ENCODE peak calls at places on chromosome 10, in ten cellular contexts. One of them, this sample, is unnamed.

GRCh38 chr10:8618834-8619233 is 564.3 kb downstream of the GATA3 start:
- DNase-seq in activated T-helper 1 cell treated with Interleukin-2 at 50 U/mL for 16 hours: no peak
- DNase-seq in GM10248: no peak
- DNase-seq in SJSA1: no peak
- DNase-seq in EH: no peak
- DNase-seq in LoVo: peak
- DNase-seq in HCEC 1CT: no peak
- DNase-seq in sigmoid colon: no peak
- DNase-seq in KBM-7: no peak
- DNase-seq in brain microvascular endothelial cell: no peak
- DNase-seq in this sample: no peak

GRCh38 chr10:58152698-58153263 is 114.9 kb downstream of the IPMK start:
- DNase-seq in GM10248: peak
- DNase-seq in EH: peak
- DNase-seq in KBM-7: peak
- DNase-seq in brain microvascular endothelial cell: peak
- DNase-seq in sigmoid colon: no peak
- DNase-seq in SJSA1: peak
- DNase-seq in LoVo: peak
- DNase-seq in activated T-helper 1 cell treated with Interleukin-2 at 50 U/mL for 16 hours: no peak
- DNase-seq in HCEC 1CT: peak
- DNase-seq in this sample: peak

GRCh38 chr10:78815702-78816334 is 252.9 kb upstream of the ZMIZ1 start:
- DNase-seq in HCEC 1CT: no peak
- DNase-seq in SJSA1: no peak
- DNase-seq in LoVo: no peak
- DNase-seq in activated T-helper 1 cell treated with Interleukin-2 at 50 U/mL for 16 hours: no peak
- DNase-seq in sigmoid colon: no peak
- DNase-seq in KBM-7: no peak
- DNase-seq in brain microvascular endothelial cell: no peak
- DNase-seq in GM10248: no peak
- DNase-seq in EH: no peak
- DNase-seq in this sample: no peak

GRCh38 chr10:132527338-132528063 is 10.1 kb upstream of the INPP5A start:
- DNase-seq in LoVo: no peak
- DNase-seq in KBM-7: no peak
- DNase-seq in activated T-helper 1 cell treated with Interleukin-2 at 50 U/mL for 16 hours: no peak
- DNase-seq in GM10248: no peak
- DNase-seq in sigmoid colon: peak
- DNase-seq in SJSA1: no peak
- DNase-seq in brain microvascular endothelial cell: no peak
- DNase-seq in EH: peak
- DNase-seq in HCEC 1CT: no peak
- DNase-seq in this sample: no peak

GRCh38 chr10:120347644-120348043 is 109.4 kb upstream of the PLPP4 start:
- DNase-seq in activated T-helper 1 cell treated with Interleukin-2 at 50 U/mL for 16 hours: no peak
- DNase-seq in HCEC 1CT: no peak
- DNase-seq in LoVo: no peak
- DNase-seq in sigmoid colon: no peak
- DNase-seq in SJSA1: no peak
- DNase-seq in KBM-7: no peak
- DNase-seq in EH: no peak
- DNase-seq in GM10248: no peak
- DNase-seq in brain microvascular endothelial cell: no peak
- DNase-seq in this sample: no peak

GRCh38 chr10:58943960-58944359 is 232.5 kb upstream of the PHYHIPL start:
- DNase-seq in GM10248: no peak
- DNase-seq in activated T-helper 1 cell treated with Interleukin-2 at 50 U/mL for 16 hours: no peak
- DNase-seq in brain microvascular endothelial cell: no peak
- DNase-seq in sigmoid colon: no peak
- DNase-seq in LoVo: no peak
- DNase-seq in KBM-7: no peak
- DNase-seq in EH: no peak
- DNase-seq in SJSA1: no peak
- DNase-seq in HCEC 1CT: no peak
- DNase-seq in this sample: no peak

GRCh38 chr10:73406863-73407262 is 7.0 kb downstream of the ANXA7 start:
- DNase-seq in LoVo: no peak
- DNase-seq in EH: no peak
- DNase-seq in HCEC 1CT: no peak
- DNase-seq in sigmoid colon: no peak
- DNase-seq in KBM-7: no peak
- DNase-seq in brain microvascular endothelial cell: peak
- DNase-seq in SJSA1: no peak
- DNase-seq in GM10248: no peak
- DNase-seq in activated T-helper 1 cell treated with Interleukin-2 at 50 U/mL for 16 hours: no peak
- DNase-seq in this sample: no peak

GRCh38 chr10:30510184-30510931 is 76.4 kb downstream of the MAP3K8 start:
- DNase-seq in GM10248: peak
- DNase-seq in LoVo: no peak
- DNase-seq in HCEC 1CT: peak
- DNase-seq in KBM-7: no peak
- DNase-seq in SJSA1: peak
- DNase-seq in EH: peak
- DNase-seq in sigmoid colon: peak
- DNase-seq in brain microvascular endothelial cell: peak
- DNase-seq in activated T-helper 1 cell treated with Interleukin-2 at 50 U/mL for 16 hours: no peak
- DNase-seq in this sample: no peak

GRCh38 chr10:114724295-114724694 is 66.2 kb upstream of the ABLIM1 start:
- DNase-seq in LoVo: no peak
- DNase-seq in GM10248: no peak
- DNase-seq in sigmoid colon: no peak
- DNase-seq in SJSA1: no peak
- DNase-seq in activated T-helper 1 cell treated with Interleukin-2 at 50 U/mL for 16 hours: no peak
- DNase-seq in HCEC 1CT: no peak
- DNase-seq in EH: no peak
- DNase-seq in KBM-7: no peak
- DNase-seq in brain microvascular endothelial cell: no peak
- DNase-seq in this sample: no peak

GRCh38 chr10:61869276-61869675 is 32.2 kb upstream of the ARID5B start:
- DNase-seq in activated T-helper 1 cell treated with Interleukin-2 at 50 U/mL for 16 hours: no peak
- DNase-seq in EH: no peak
- DNase-seq in brain microvascular endothelial cell: no peak
- DNase-seq in KBM-7: no peak
- DNase-seq in GM10248: no peak
- DNase-seq in SJSA1: peak
- DNase-seq in sigmoid colon: no peak
- DNase-seq in LoVo: no peak
- DNase-seq in HCEC 1CT: no peak
- DNase-seq in this sample: no peak

GRCh38 chr10:96890172-96890513 is 58.0 kb downstream of the LCOR start:
- DNase-seq in SJSA1: no peak
- DNase-seq in sigmoid colon: no peak
- DNase-seq in LoVo: peak
- DNase-seq in EH: no peak
- DNase-seq in GM10248: no peak
- DNase-seq in KBM-7: peak
- DNase-seq in brain microvascular endothelial cell: no peak
- DNase-seq in HCEC 1CT: no peak
- DNase-seq in activated T-helper 1 cell treated with Interleukin-2 at 50 U/mL for 16 hours: no peak
- DNase-seq in this sample: peak

GRCh38 chr10:72259491-72260214 is 14.1 kb upstream of the DDIT4 start:
- DNase-seq in GM10248: peak
- DNase-seq in KBM-7: peak
- DNase-seq in EH: peak
- DNase-seq in LoVo: no peak
- DNase-seq in HCEC 1CT: peak
- DNase-seq in sigmoid colon: peak
- DNase-seq in brain microvascular endothelial cell: peak
- DNase-seq in activated T-helper 1 cell treated with Interleukin-2 at 50 U/mL for 16 hours: no peak
- DNase-seq in SJSA1: peak
- DNase-seq in this sample: peak

GRCh38 chr10:78475501-78475900 is 441.8 kb downstream of the RPS24 start:
- DNase-seq in HCEC 1CT: no peak
- DNase-seq in LoVo: no peak
- DNase-seq in EH: no peak
- DNase-seq in brain microvascular endothelial cell: no peak
- DNase-seq in SJSA1: no peak
- DNase-seq in GM10248: no peak
- DNase-seq in activated T-helper 1 cell treated with Interleukin-2 at 50 U/mL for 16 hours: no peak
- DNase-seq in KBM-7: no peak
- DNase-seq in sigmoid colon: no peak
- DNase-seq in this sample: no peak

GRCh38 chr10:26540601-26541000 is 102.5 kb downstream of the APBB1IP start:
- DNase-seq in GM10248: peak
- DNase-seq in brain microvascular endothelial cell: no peak
- DNase-seq in sigmoid colon: no peak
- DNase-seq in EH: no peak
- DNase-seq in SJSA1: no peak
- DNase-seq in activated T-helper 1 cell treated with Interleukin-2 at 50 U/mL for 16 hours: no peak
- DNase-seq in LoVo: no peak
- DNase-seq in KBM-7: peak
- DNase-seq in HCEC 1CT: no peak
- DNase-seq in this sample: peak

GRCh38 chr10:92590623-92591549 is 2.0 kb upstream of the KIF11 start:
- DNase-seq in KBM-7: peak
- DNase-seq in GM10248: peak
- DNase-seq in SJSA1: peak
- DNase-seq in HCEC 1CT: peak
- DNase-seq in brain microvascular endothelial cell: peak
- DNase-seq in EH: peak
- DNase-seq in activated T-helper 1 cell treated with Interleukin-2 at 50 U/mL for 16 hours: no peak
- DNase-seq in LoVo: peak
- DNase-seq in sigmoid colon: no peak
- DNase-seq in this sample: peak

GRCh38 chr10:123945506-123945905 is 53.9 kb upstream of the CPXM2 start:
- DNase-seq in sigmoid colon: no peak
- DNase-seq in HCEC 1CT: no peak
- DNase-seq in GM10248: no peak
- DNase-seq in LoVo: no peak
- DNase-seq in KBM-7: no peak
- DNase-seq in brain microvascular endothelial cell: peak
- DNase-seq in EH: peak
- DNase-seq in activated T-helper 1 cell treated with Interleukin-2 at 50 U/mL for 16 hours: no peak
- DNase-seq in SJSA1: peak
- DNase-seq in this sample: peak

GRCh38 chr10:17001961-17002749 is 127.5 kb downstream of the CUBN start:
- DNase-seq in LoVo: no peak
- DNase-seq in SJSA1: no peak
- DNase-seq in EH: peak
- DNase-seq in GM10248: no peak
- DNase-seq in sigmoid colon: no peak
- DNase-seq in activated T-helper 1 cell treated with Interleukin-2 at 50 U/mL for 16 hours: no peak
- DNase-seq in HCEC 1CT: peak
- DNase-seq in KBM-7: peak
- DNase-seq in brain microvascular endothelial cell: peak
- DNase-seq in this sample: no peak

GRCh38 chr10:103451871-103452713 is at the start of gene CALHM2:
- DNase-seq in HCEC 1CT: peak
- DNase-seq in brain microvascular endothelial cell: peak
- DNase-seq in EH: peak
- DNase-seq in sigmoid colon: peak
- DNase-seq in LoVo: no peak
- DNase-seq in SJSA1: no peak
- DNase-seq in KBM-7: peak
- DNase-seq in GM10248: peak
- DNase-seq in activated T-helper 1 cell treated with Interleukin-2 at 50 U/mL for 16 hours: peak
- DNase-seq in this sample: no peak

GRCh38 chr10:73908853-73909611 is 1.9 kb upstream of the PLAU start:
- DNase-seq in LoVo: no peak
- DNase-seq in brain microvascular endothelial cell: peak
- DNase-seq in sigmoid colon: peak
- DNase-seq in SJSA1: peak
- DNase-seq in GM10248: peak
- DNase-seq in EH: peak
- DNase-seq in HCEC 1CT: peak
- DNase-seq in activated T-helper 1 cell treated with Interleukin-2 at 50 U/mL for 16 hours: peak
- DNase-seq in KBM-7: peak
- DNase-seq in this sample: peak

GRCh38 chr10:71989658-71990454 is 25.7 kb downstream of the CHST3 start:
- DNase-seq in EH: peak
- DNase-seq in KBM-7: peak
- DNase-seq in brain microvascular endothelial cell: no peak
- DNase-seq in sigmoid colon: no peak
- DNase-seq in SJSA1: no peak
- DNase-seq in HCEC 1CT: no peak
- DNase-seq in activated T-helper 1 cell treated with Interleukin-2 at 50 U/mL for 16 hours: no peak
- DNase-seq in LoVo: no peak
- DNase-seq in GM10248: no peak
- DNase-seq in this sample: no peak

GRCh38 chr10:88195841-88196240 is 332.4 kb downstream of the PTEN start:
- DNase-seq in sigmoid colon: no peak
- DNase-seq in SJSA1: no peak
- DNase-seq in activated T-helper 1 cell treated with Interleukin-2 at 50 U/mL for 16 hours: no peak
- DNase-seq in LoVo: no peak
- DNase-seq in HCEC 1CT: no peak
- DNase-seq in KBM-7: no peak
- DNase-seq in GM10248: no peak
- DNase-seq in EH: no peak
- DNase-seq in brain microvascular endothelial cell: no peak
- DNase-seq in this sample: no peak

GRCh38 chr10:98817396-98817795 is 370.7 kb upstream of the HPS1 start:
- DNase-seq in EH: no peak
- DNase-seq in activated T-helper 1 cell treated with Interleukin-2 at 50 U/mL for 16 hours: no peak
- DNase-seq in LoVo: no peak
- DNase-seq in SJSA1: no peak
- DNase-seq in brain microvascular endothelial cell: no peak
- DNase-seq in HCEC 1CT: no peak
- DNase-seq in GM10248: no peak
- DNase-seq in sigmoid colon: no peak
- DNase-seq in KBM-7: no peak
- DNase-seq in this sample: no peak

GRCh38 chr10:78473016-78473415 is 439.4 kb downstream of the RPS24 start:
- DNase-seq in SJSA1: no peak
- DNase-seq in EH: no peak
- DNase-seq in HCEC 1CT: no peak
- DNase-seq in GM10248: peak
- DNase-seq in LoVo: no peak
- DNase-seq in brain microvascular endothelial cell: no peak
- DNase-seq in KBM-7: no peak
- DNase-seq in sigmoid colon: no peak
- DNase-seq in activated T-helper 1 cell treated with Interleukin-2 at 50 U/mL for 16 hours: no peak
- DNase-seq in this sample: no peak

GRCh38 chr10:48306870-48307531 is 524 bp downstream of the MAPK8 start:
- DNase-seq in activated T-helper 1 cell treated with Interleukin-2 at 50 U/mL for 16 hours: peak
- DNase-seq in LoVo: peak
- DNase-seq in GM10248: peak
- DNase-seq in sigmoid colon: peak
- DNase-seq in EH: peak
- DNase-seq in HCEC 1CT: peak
- DNase-seq in KBM-7: peak
- DNase-seq in SJSA1: peak
- DNase-seq in brain microvascular endothelial cell: peak
- DNase-seq in this sample: peak

GRCh38 chr10:131402771-131403723 is 91.5 kb upstream of the TCERG1L start:
- DNase-seq in brain microvascular endothelial cell: no peak
- DNase-seq in GM10248: no peak
- DNase-seq in LoVo: no peak
- DNase-seq in HCEC 1CT: no peak
- DNase-seq in activated T-helper 1 cell treated with Interleukin-2 at 50 U/mL for 16 hours: no peak
- DNase-seq in SJSA1: no peak
- DNase-seq in EH: no peak
- DNase-seq in sigmoid colon: no peak
- DNase-seq in KBM-7: no peak
- DNase-seq in this sample: no peak

GRCh38 chr10:78974409-78975317 is 94.1 kb upstream of the ZMIZ1 start:
- DNase-seq in LoVo: peak
- DNase-seq in SJSA1: peak
- DNase-seq in KBM-7: peak
- DNase-seq in sigmoid colon: peak
- DNase-seq in brain microvascular endothelial cell: peak
- DNase-seq in GM10248: peak
- DNase-seq in EH: peak
- DNase-seq in HCEC 1CT: peak
- DNase-seq in activated T-helper 1 cell treated with Interleukin-2 at 50 U/mL for 16 hours: peak
- DNase-seq in this sample: peak

GRCh38 chr10:49133706-49134248 is at the start of gene FAM170B:
- DNase-seq in KBM-7: no peak
- DNase-seq in HCEC 1CT: no peak
- DNase-seq in EH: no peak
- DNase-seq in activated T-helper 1 cell treated with Interleukin-2 at 50 U/mL for 16 hours: no peak
- DNase-seq in LoVo: no peak
- DNase-seq in SJSA1: no peak
- DNase-seq in brain microvascular endothelial cell: no peak
- DNase-seq in sigmoid colon: no peak
- DNase-seq in GM10248: no peak
- DNase-seq in this sample: no peak

GRCh38 chr10:58742141-58742540 is 229.5 kb downstream of the BICC1 start:
- DNase-seq in brain microvascular endothelial cell: no peak
- DNase-seq in LoVo: no peak
- DNase-seq in GM10248: no peak
- DNase-seq in EH: peak
- DNase-seq in activated T-helper 1 cell treated with Interleukin-2 at 50 U/mL for 16 hours: no peak
- DNase-seq in HCEC 1CT: peak
- DNase-seq in KBM-7: no peak
- DNase-seq in SJSA1: no peak
- DNase-seq in sigmoid colon: no peak
- DNase-seq in this sample: no peak

This sample was measured in NB4.